ENCODE peak calls at places on chromosomes 6 and 20, in six cellular contexts. O is fibroblast of lung, Y is left ventricle myocardium inferior, W is dorsolateral prefrontal cortex, X is AG04450, F is Peyer's patch. U is an unnamed sample.

GRCh38 chr6:29955783-29956182 is 13.5 kb downstream of the HLA-A start:
- DNase-seq in W (no peak), F (no peak), O (no peak), Y (no peak), X (no peak), U (no peak)

GRCh38 chr20:35502352-35502751 is 27.1 kb downstream of the C20orf173 start:
- DNase-seq in F (peak; percentile 85), W (no peak), X (no peak), O (no peak), Y (no peak), U (no peak)

GRCh38 chr20:11403711-11404110 is 514.0 kb upstream of the BTBD3 start:
- DNase-seq in O (no peak), F (no peak), Y (no peak), W (no peak), X (no peak), U (no peak)

GRCh38 chr6:153003294-153003645 is 761 bp upstream of the MTRF1L start:
- DNase-seq in Y (no peak), O (no peak), F (no peak), W (no peak), X (no peak), U (no peak)

GRCh38 chr6:150741633-150742200 is 123.8 kb upstream of the MTHFD1L start:
- DNase-seq in Y (no peak), F (peak; percentile 67), O (no peak), X (no peak), W (no peak), U (no peak)

GRCh38 chr6:111713196-111713705 is 107.6 kb upstream of the TRAF3IP2 start:
- DNase-seq in W (no peak), X (no peak), O (no peak), F (no peak), Y (no peak), U (no peak)

GRCh38 chr6:31113861-31114539 is 600 bp upstream of the PSORS1C1 start:
- DNase-seq in X (no peak), F (no peak), W (no peak), O (peak; percentile 62), Y (no peak), U (no peak)

GRCh38 chr6:299050-299980 is 7.0 kb downstream of the DUSP22 start:
- DNase-seq in W (no peak), O (peak; percentile 29), Y (no peak), F (no peak), X (no peak), U (no peak)

GRCh38 chr6:84547341-84547794 is 217.0 kb downstream of the TBX18 start:
- DNase-seq in F (no peak), X (no peak), O (peak; percentile 4), Y (no peak), W (no peak), U (no peak)

GRCh38 chr20:48697845-48698491 is 129.8 kb downstream of the PREX1 start:
- DNase-seq in W (peak; percentile 53), O (peak; percentile 79), F (peak; percentile 62), X (peak; percentile 52), Y (peak; percentile 85), U (no peak)

GRCh38 chr20:34979366-34980153 is 23.9 kb downstream of the MYH7B start:
- DNase-seq in F (no peak), Y (peak; percentile 82), W (no peak), X (no peak), O (no peak), U (no peak)

GRCh38 chr6:28351087-28351486 is 1.3 kb downstream of the ZKSCAN3 start:
- DNase-seq in Y (no peak), F (no peak), W (no peak), O (no peak), X (no peak), U (no peak)

GRCh38 chr6:112939543-112939942 is 592.4 kb downstream of the RFPL4B start:
- DNase-seq in W (no peak), X (no peak), F (no peak), Y (no peak), O (peak; percentile 12), U (no peak)

GRCh38 chr6:132813173-132813856 is 1.1 kb upstream of the RPS12 start:
- DNase-seq in O (peak; percentile 68), F (peak; percentile 71), W (peak; percentile 22), Y (peak; percentile 20), X (no peak), U (peak; percentile 3)

GRCh38 chr6:3397229-3398164 is 59.4 kb downstream of the SLC22A23 start:
- DNase-seq in W (no peak), Y (no peak), F (peak; percentile 49), O (no peak), X (no peak), U (no peak)
- H3K27ac ChIP-seq in W (peak overlapping the region; percentile 83), Y (no peak overlapping the region), F (no peak overlapping the region), O (no peak overlapping the region), X (no peak overlapping the region), U (peak overlapping the region; percentile 80)

GRCh38 chr6:143621159-143621873 is 56.4 kb upstream of the PHACTR2 start:
- DNase-seq in W (no peak), Y (no peak), F (no peak), O (no peak), X (no peak), U (no peak)

GRCh38 chr6:143619844-143620243 is 57.9 kb upstream of the PHACTR2 start:
- DNase-seq in O (no peak), W (no peak), F (no peak), Y (no peak), X (no peak), U (no peak)

GRCh38 chr6:143616741-143617140 is 61.0 kb upstream of the PHACTR2 start:
- DNase-seq in W (no peak), F (no peak), Y (no peak), O (no peak), X (no peak), U (no peak)

GRCh38 chr6:143620461-143620860 is 57.3 kb upstream of the PHACTR2 start:
- DNase-seq in Y (no peak), O (peak; percentile 63), X (no peak), W (no peak), F (no peak), U (no peak)

GRCh38 chr6:143621876-143622605 is 55.7 kb upstream of the PHACTR2 start:
- DNase-seq in Y (no peak), O (no peak), X (no peak), F (no peak), W (no peak), U (no peak)
- H3K27ac ChIP-seq in Y (no peak overlapping the region), O (no peak overlapping the region), X (peak overlapping the region; percentile 39), F (no peak overlapping the region), W (no peak overlapping the region), U (no peak overlapping the region)

GRCh38 chr6:127343753-127344659 is 597 bp upstream of the ECHDC1 start:
- DNase-seq in F (no peak), Y (no peak), X (peak; percentile 41), O (peak; percentile 62), W (no peak), U (no peak)

GRCh38 chr6:127340171-127340570 is 3.2 kb downstream of the ECHDC1 start:
- DNase-seq in W (no peak), O (no peak), F (no peak), Y (no peak), X (no peak), U (no peak)

GRCh38 chr6:127342946-127343752 is at the start of gene ECHDC1:
- DNase-seq in F (peak; percentile 79), O (peak; percentile 81), X (peak; percentile 20), Y (peak; percentile 56), W (peak; percentile 49), U (peak; percentile 72)

GRCh38 chr6:127342296-127342945 is 988 bp downstream of the ECHDC1 start:
- DNase-seq in O (peak; percentile 22), X (no peak), Y (no peak), F (no peak), W (no peak), U (no peak)

DNA sequence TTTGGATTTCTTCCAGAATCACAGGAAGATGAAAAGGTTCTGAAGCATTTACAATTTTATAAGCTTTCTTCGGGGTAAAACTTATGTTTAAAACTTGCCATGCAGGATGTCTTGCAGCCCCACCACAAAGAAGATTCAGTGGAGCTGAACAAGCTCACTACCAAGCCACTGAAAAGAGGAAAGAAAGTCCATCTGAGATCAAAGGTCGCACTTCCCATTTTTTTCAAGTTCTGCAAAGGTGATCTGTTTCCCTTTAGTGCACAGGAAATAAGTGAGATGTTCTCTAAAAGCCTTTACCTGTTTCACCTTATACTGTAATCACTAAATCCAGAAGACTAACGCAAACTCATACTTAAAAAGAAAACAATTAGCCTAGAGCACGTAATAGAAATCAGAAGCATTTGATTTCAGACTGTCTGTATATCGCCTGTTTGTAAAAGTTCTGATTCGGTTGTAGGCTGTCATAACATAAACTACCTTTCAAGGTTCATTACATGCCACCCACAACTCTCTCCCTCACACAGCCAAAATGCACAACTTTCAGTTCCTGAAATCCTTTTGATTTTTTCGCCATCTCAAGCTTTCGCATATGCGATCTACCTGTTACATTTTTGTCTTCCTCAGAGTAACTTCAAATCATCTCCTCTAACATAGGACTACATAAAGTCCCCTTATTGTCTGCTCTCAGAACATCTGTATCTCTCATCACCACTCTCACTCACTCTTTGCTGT is 1.8 kb downstream of the ECHDC1 start:
- DNase-seq in X (no peak), F (no peak), O (no peak), W (no peak), Y (no peak), U (no peak)
- H3K27ac ChIP-seq in X (no peak overlapping the region), F (no peak overlapping the region), O (no peak overlapping the region), W (no peak overlapping the region), Y (no peak overlapping the region), U (no peak overlapping the region)

DNA sequence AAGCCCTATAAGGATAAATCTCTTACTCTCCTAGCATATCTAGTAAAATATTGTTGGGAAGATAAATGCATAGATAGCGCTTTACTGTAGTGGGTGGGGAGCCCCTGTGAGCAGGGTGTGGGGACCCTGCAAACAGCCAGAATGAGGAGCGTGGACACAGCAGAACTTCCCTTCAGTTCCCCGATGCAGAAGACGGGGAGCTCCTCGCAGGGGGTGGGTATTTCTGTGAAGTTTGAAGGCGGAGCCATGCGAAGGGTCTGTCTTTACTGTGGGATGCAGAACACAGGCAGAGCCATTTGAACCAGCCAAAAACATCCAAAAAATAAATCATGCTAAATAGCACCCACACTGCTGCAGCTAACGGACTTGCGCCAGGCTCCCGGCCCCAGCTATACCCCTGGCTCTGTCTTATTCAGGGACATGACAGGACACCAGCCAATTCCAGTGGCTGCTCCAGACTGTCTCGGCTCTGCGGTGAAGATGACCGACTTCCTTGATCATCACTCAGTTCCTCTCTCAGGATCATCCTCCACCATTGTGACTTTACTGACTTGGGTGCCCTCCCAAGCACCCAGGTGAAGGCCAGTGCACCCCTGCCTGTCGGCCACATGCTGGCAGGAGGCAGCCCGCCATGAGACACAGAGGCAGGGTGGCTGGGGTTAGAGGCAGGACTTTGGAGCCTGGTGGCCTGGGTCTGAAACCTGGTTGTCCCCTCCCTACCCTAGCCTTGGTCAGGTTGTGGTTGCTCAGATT is 134.5 kb downstream of the SMOC2 start:
- DNase-seq in X (no peak), F (no peak), W (no peak), O (no peak), Y (no peak), U (no peak)
- H3K27ac ChIP-seq in X (no peak overlapping the region), F (no peak overlapping the region), W (no peak overlapping the region), O (no peak overlapping the region), Y (no peak overlapping the region), U (no peak overlapping the region)

DNA sequence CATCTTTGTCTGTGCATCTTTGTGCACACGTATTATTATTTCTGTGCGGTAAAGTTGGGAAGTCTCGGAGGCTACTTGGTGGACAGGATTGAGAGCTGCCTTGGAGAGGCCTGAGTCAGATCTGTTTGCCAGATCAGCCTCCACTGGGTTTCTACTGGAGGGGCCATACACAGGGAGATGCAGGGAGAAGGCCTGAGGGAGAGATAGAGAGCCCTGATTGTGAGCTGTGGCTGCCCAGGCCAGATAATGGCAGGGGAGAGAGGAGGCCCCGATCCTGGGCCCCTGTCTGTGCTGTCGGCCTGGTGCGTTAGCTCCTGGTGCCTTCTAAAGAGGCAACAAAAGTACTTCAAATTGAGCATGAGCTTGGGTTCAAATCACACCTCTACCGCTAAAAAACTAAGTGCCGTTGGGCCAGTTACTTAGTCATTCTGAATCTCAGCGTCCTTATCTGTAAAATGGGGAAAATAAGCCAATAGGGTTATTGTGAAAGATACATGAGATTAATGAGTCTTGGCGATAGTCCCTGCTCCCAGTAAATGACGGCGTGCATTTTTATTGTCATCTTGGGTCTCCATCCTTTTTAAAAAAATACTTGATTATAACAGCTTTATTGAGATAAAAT is 27.6 kb upstream of the ADA start:
- DNase-seq in F (no peak), Y (no peak), O (no peak), X (no peak), W (no peak), U (no peak)
- H3K27ac ChIP-seq in F (no peak overlapping the region), Y (no peak overlapping the region), O (no peak overlapping the region), X (no peak overlapping the region), W (no peak overlapping the region), U (no peak overlapping the region)

U was measured in substantia nigra.